ENCODE peak calls at places on chromosomes 6 and 20, in four cellular contexts. One of them, this sample, is unnamed. For H3K27me3, the result is how much of the 10 kb centered on the place peaks cover.

GRCh38 chr20:17654649-17655285 is 27.3 kb downstream of the RRBP1 start:
- DNase-seq in mammary epithelial cell: no peak
- DNase-seq in neural progenitor cell: peak
- DNase-seq in IMR-90: peak
- DNase-seq in this sample: peak

GRCh38 chr6:166692723-166693302 is 65.8 kb upstream of the RPS6KA2 start:
- DNase-seq in neural progenitor cell: no peak
- DNase-seq in IMR-90: no peak
- DNase-seq in mammary epithelial cell: no peak
- DNase-seq in this sample: no peak

GRCh38 chr6:100257661-100258395 is 206.9 kb downstream of the SIM1 start:
- DNase-seq in mammary epithelial cell: no peak
- DNase-seq in neural progenitor cell: peak
- DNase-seq in IMR-90: peak
- DNase-seq in this sample: peak

GRCh38 chr6:379367-380181 is 12.0 kb upstream of the IRF4 start:
- DNase-seq in IMR-90: no peak
- DNase-seq in neural progenitor cell: no peak
- DNase-seq in mammary epithelial cell: no peak
- DNase-seq in this sample: no peak

GRCh38 chr6:112187736-112188135 is 66.6 kb downstream of the LAMA4 start:
- DNase-seq in IMR-90: no peak
- DNase-seq in neural progenitor cell: no peak
- DNase-seq in mammary epithelial cell: no peak
- DNase-seq in this sample: no peak

GRCh38 chr20:25058051-25058796 is at the start of gene ACSS1:
- DNase-seq in IMR-90: peak
- DNase-seq in neural progenitor cell: peak
- DNase-seq in mammary epithelial cell: peak
- DNase-seq in this sample: no peak

GRCh38 chr6:153367006-153367405 is 235.9 kb upstream of the RGS17 start:
- DNase-seq in neural progenitor cell: no peak
- DNase-seq in IMR-90: no peak
- DNase-seq in mammary epithelial cell: no peak
- DNase-seq in this sample: no peak

GRCh38 chr6:73579851-73580246 is 59.0 kb upstream of the EEF1A1 start:
- DNase-seq in IMR-90: peak
- DNase-seq in mammary epithelial cell: peak
- DNase-seq in neural progenitor cell: no peak
- DNase-seq in this sample: peak

GRCh38 chr6:26490576-26490964 is 9.5 kb upstream of the BTN1A1 start:
- DNase-seq in neural progenitor cell: no peak
- DNase-seq in mammary epithelial cell: no peak
- DNase-seq in IMR-90: no peak
- DNase-seq in this sample: no peak

GRCh38 chr6:138410972-138411667 is 7.1 kb downstream of the HEBP2 start:
- DNase-seq in IMR-90: peak
- DNase-seq in mammary epithelial cell: peak
- DNase-seq in neural progenitor cell: no peak
- DNase-seq in this sample: no peak

GRCh38 chr20:38143646-38144554 is 21.2 kb downstream of the TGM2 start:
- DNase-seq in mammary epithelial cell: peak
- DNase-seq in neural progenitor cell: no peak
- DNase-seq in IMR-90: peak
- DNase-seq in this sample: peak

GRCh38 chr6:158803733-158804143 is 15.4 kb downstream of the EZR start:
- DNase-seq in IMR-90: no peak
- DNase-seq in mammary epithelial cell: peak
- DNase-seq in neural progenitor cell: peak
- DNase-seq in this sample: no peak

GRCh38 chr20:21103582-21104465 is 2.3 kb downstream of the LINC00237 start:
- DNase-seq in neural progenitor cell: peak
- DNase-seq in IMR-90: no peak
- DNase-seq in mammary epithelial cell: no peak
- DNase-seq in this sample: no peak

GRCh38 chr6:63580704-63580961 is 8.4 kb downstream of the LOC128125822 start:
- DNase-seq in IMR-90: no peak
- DNase-seq in mammary epithelial cell: no peak
- DNase-seq in neural progenitor cell: no peak
- DNase-seq in this sample: no peak

GRCh38 chr6:46893648-46894047 is 28.1 kb downstream of the ADGRF5 start:
- DNase-seq in IMR-90: no peak
- DNase-seq in neural progenitor cell: no peak
- DNase-seq in mammary epithelial cell: no peak
- DNase-seq in this sample: no peak

GRCh38 chr6:10800810-10801209 is 37.5 kb downstream of the MAK start:
- DNase-seq in neural progenitor cell: no peak
- DNase-seq in mammary epithelial cell: peak
- DNase-seq in IMR-90: peak
- DNase-seq in this sample: peak

GRCh38 chr20:36604952-36605308 is 649 bp upstream of the RAB5IF start:
- DNase-seq in mammary epithelial cell: no peak
- DNase-seq in neural progenitor cell: peak
- DNase-seq in IMR-90: no peak
- DNase-seq in this sample: no peak

GRCh38 chr6:168179702-168180382 is 100.8 kb upstream of the FRMD1 start:
- DNase-seq in neural progenitor cell: no peak
- DNase-seq in mammary epithelial cell: no peak
- DNase-seq in IMR-90: no peak
- DNase-seq in this sample: no peak

GRCh38 chr6:3227363-3228045 is at the start of gene TUBB2B:
- DNase-seq in IMR-90: peak
- DNase-seq in neural progenitor cell: peak
- DNase-seq in mammary epithelial cell: no peak
- DNase-seq in this sample: no peak

GRCh38 chr6:148263010-148263409 is 79.6 kb upstream of the SASH1 start:
- DNase-seq in mammary epithelial cell: peak
- DNase-seq in neural progenitor cell: no peak
- DNase-seq in IMR-90: no peak
- DNase-seq in this sample: no peak

GRCh38 chr6:19734519-19734918 is 102.7 kb upstream of the ID4 start:
- DNase-seq in neural progenitor cell: peak
- DNase-seq in IMR-90: no peak
- DNase-seq in mammary epithelial cell: no peak
- DNase-seq in this sample: no peak

GRCh38 chr20:25282796-25283195 is 34.9 kb downstream of the PYGB start:
- DNase-seq in IMR-90: no peak
- DNase-seq in mammary epithelial cell: no peak
- DNase-seq in neural progenitor cell: no peak
- DNase-seq in this sample: no peak

GRCh38 chr6:1311400-1312192 is at the start of gene FOXQ1:
- DNase-seq in mammary epithelial cell: peak
- DNase-seq in neural progenitor cell: peak
- DNase-seq in IMR-90: peak
- DNase-seq in this sample: no peak

GRCh38 chr6:355373-355772 is 36.2 kb upstream of the IRF4 start:
- DNase-seq in IMR-90: no peak
- DNase-seq in neural progenitor cell: no peak
- DNase-seq in mammary epithelial cell: no peak
- DNase-seq in this sample: no peak

GRCh38 chr6:166307082-166307980 is 861 bp downstream of the PRR18 start:
- DNase-seq in neural progenitor cell: peak
- DNase-seq in IMR-90: no peak
- DNase-seq in mammary epithelial cell: no peak
- DNase-seq in this sample: no peak

GRCh38 chr6:119193707-119194106 is 115.2 kb upstream of the FAM184A start:
- DNase-seq in IMR-90: no peak
- DNase-seq in mammary epithelial cell: no peak
- DNase-seq in neural progenitor cell: no peak
- DNase-seq in this sample: no peak

GRCh38 chr6:10184408-10185187 is 230.3 kb downstream of the TFAP2A start:
- DNase-seq in neural progenitor cell: no peak
- DNase-seq in mammary epithelial cell: no peak
- DNase-seq in IMR-90: no peak
- DNase-seq in this sample: no peak

GRCh38 chr6:30893666-30894065 is 9.3 kb downstream of the DDR1 start:
- DNase-seq in IMR-90: no peak
- DNase-seq in neural progenitor cell: no peak
- DNase-seq in mammary epithelial cell: no peak
- DNase-seq in this sample: no peak

GRCh38 chr6:167683028-167683862 is 143.5 kb upstream of the AFDN start:
- DNase-seq in neural progenitor cell: no peak
- DNase-seq in mammary epithelial cell: peak
- DNase-seq in IMR-90: peak
- DNase-seq in this sample: no peak

GRCh38 chr6:90610671-90611542 is 24.0 kb upstream of the MAP3K7 start:
- DNase-seq in mammary epithelial cell: peak
- DNase-seq in IMR-90: peak
- DNase-seq in neural progenitor cell: peak
- DNase-seq in this sample: no peak

GRCh38 chr6:90605749-90606344 is 19.0 kb upstream of the MAP3K7 start:
- DNase-seq in IMR-90: no peak
- DNase-seq in mammary epithelial cell: no peak
- DNase-seq in neural progenitor cell: no peak
- DNase-seq in this sample: no peak

GRCh38 chr6:90610291-90610670 is 23.4 kb upstream of the MAP3K7 start:
- DNase-seq in IMR-90: no peak
- DNase-seq in mammary epithelial cell: no peak
- DNase-seq in neural progenitor cell: peak
- DNase-seq in this sample: no peak

GRCh38 chr6:90611996-90612690 is 25.3 kb upstream of the MAP3K7 start:
- DNase-seq in IMR-90: no peak
- DNase-seq in mammary epithelial cell: no peak
- DNase-seq in neural progenitor cell: peak
- DNase-seq in this sample: no peak

DNA sequence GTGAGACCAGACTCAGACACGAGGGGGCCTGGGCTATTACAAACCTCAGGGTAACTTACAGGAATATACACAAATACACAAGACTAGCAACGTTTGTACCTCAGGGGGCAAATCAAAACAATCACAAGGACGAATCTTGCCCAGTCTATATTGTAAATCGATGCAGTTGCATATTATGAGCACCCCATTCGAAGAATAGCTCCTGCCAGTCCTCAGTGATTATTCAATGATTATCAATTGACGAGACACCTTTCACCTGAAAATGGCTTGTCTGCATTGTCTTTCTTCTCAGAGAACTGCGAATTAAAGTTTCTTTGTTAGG is 24.6 kb upstream of the MAP3K7 start:
- DNase-seq in mammary epithelial cell: no peak
- DNase-seq in IMR-90: no peak
- DNase-seq in neural progenitor cell: no peak
- DNase-seq in this sample: no peak
- H3K27ac ChIP-seq in mammary epithelial cell: no peak
- H3K27ac ChIP-seq in IMR-90: no peak
- H3K27ac ChIP-seq in neural progenitor cell: no peak
- H3K27ac ChIP-seq in this sample: no peak

DNA sequence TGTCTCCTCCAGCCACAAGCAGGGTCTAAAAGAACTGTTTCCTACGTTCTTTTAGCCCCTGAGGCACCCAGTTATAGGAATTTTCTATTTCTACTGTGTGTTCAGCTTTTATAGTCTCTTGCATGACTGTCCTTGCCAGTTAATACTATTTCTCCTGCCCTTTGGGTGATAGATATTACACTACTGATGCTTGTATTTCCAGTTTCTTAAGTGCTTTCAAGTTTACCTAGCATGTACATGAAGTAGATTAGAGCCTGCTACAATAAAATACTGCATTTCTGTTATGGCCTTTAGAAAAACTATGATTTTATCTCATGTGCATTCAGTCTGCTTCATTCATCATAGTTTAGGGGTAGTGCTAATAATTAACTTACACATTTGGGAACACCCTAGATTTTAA is 89.6 kb downstream of the FOXO3 start:
- DNase-seq in mammary epithelial cell: no peak
- DNase-seq in neural progenitor cell: no peak
- DNase-seq in IMR-90: no peak
- DNase-seq in this sample: no peak
- H3K4me3 ChIP-seq in mammary epithelial cell: no peak
- H3K4me3 ChIP-seq in neural progenitor cell: no peak
- H3K4me3 ChIP-seq in IMR-90: no peak
- H3K4me3 ChIP-seq in this sample: no peak

GRCh38 chr6:37766717-37767116 is 52.8 kb upstream of the ZFAND3 start:
- DNase-seq in IMR-90: no peak
- DNase-seq in neural progenitor cell: no peak
- DNase-seq in mammary epithelial cell: no peak
- DNase-seq in this sample: no peak

GRCh38 chr6:37763413-37763812 is 56.1 kb upstream of the ZFAND3 start:
- DNase-seq in mammary epithelial cell: no peak
- DNase-seq in IMR-90: no peak
- DNase-seq in neural progenitor cell: no peak
- DNase-seq in this sample: no peak

GRCh38 chr6:37759221-37760154 is 60.0 kb upstream of the ZFAND3 start:
- DNase-seq in IMR-90: no peak
- DNase-seq in neural progenitor cell: no peak
- DNase-seq in mammary epithelial cell: no peak
- DNase-seq in this sample: no peak

GRCh38 chr6:37761872-37762271 is 57.7 kb upstream of the ZFAND3 start:
- DNase-seq in neural progenitor cell: no peak
- DNase-seq in mammary epithelial cell: no peak
- DNase-seq in IMR-90: no peak
- DNase-seq in this sample: no peak

DNA sequence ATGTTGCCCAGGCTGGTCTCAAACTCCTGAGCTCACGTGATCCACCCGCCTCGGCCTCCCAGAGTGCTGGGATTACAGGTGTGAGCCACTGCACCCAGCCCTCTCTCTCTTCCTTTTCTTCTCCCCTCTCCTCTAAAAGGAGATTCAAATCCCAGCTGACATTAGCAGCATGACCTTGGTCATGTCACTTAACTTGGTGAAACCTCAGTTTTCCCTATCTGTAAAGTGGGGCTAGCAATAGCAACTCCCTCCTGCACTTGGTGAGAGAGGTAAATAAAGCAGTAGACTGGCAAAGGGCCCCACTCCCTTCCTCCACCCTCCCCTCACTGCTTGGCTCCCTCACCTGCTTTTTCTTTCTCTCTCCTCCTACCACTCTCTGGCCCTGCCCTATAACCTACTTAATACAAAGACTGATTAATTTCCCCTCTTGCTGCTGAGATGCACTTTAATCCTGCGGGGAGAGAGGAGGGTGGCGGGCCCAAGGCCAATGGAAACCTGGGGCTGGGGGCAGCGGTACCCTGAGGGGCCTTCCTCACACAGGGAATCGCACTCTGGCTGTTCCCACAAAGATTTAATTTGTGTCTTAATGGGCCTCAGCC is 54.2 kb upstream of the ZFAND3 start:
- DNase-seq in IMR-90: no peak
- DNase-seq in neural progenitor cell: no peak
- DNase-seq in mammary epithelial cell: no peak
- DNase-seq in this sample: no peak
- H3K27me3 ChIP-seq in IMR-90: half or more
- H3K27me3 ChIP-seq in neural progenitor cell: under half
- H3K27me3 ChIP-seq in mammary epithelial cell: under half
- H3K27me3 ChIP-seq in this sample: under half

GRCh38 chr20:15627089-15627488 is 946.2 kb downstream of the KIF16B start:
- DNase-seq in IMR-90: no peak
- DNase-seq in mammary epithelial cell: no peak
- DNase-seq in neural progenitor cell: no peak
- DNase-seq in this sample: no peak

GRCh38 chr20:15627501-15627903 is 945.7 kb downstream of the KIF16B start:
- DNase-seq in neural progenitor cell: no peak
- DNase-seq in mammary epithelial cell: no peak
- DNase-seq in IMR-90: no peak
- DNase-seq in this sample: no peak

GRCh38 chr20:15637971-15638754 is 935.1 kb downstream of the KIF16B start:
- DNase-seq in neural progenitor cell: peak
- DNase-seq in IMR-90: no peak
- DNase-seq in mammary epithelial cell: no peak
- DNase-seq in this sample: no peak

GRCh38 chr20:15628954-15629353 is 944.3 kb downstream of the KIF16B start:
- DNase-seq in neural progenitor cell: no peak
- DNase-seq in mammary epithelial cell: no peak
- DNase-seq in IMR-90: no peak
- DNase-seq in this sample: no peak

GRCh38 chr20:15632680-15633079 is 940.6 kb downstream of the KIF16B start:
- DNase-seq in IMR-90: no peak
- DNase-seq in mammary epithelial cell: no peak
- DNase-seq in neural progenitor cell: no peak
- DNase-seq in this sample: no peak
- H3K27ac ChIP-seq in IMR-90: no peak
- H3K27ac ChIP-seq in mammary epithelial cell: no peak
- H3K27ac ChIP-seq in neural progenitor cell: no peak
- H3K27ac ChIP-seq in this sample: no peak

This sample was measured in AG04450.